ENCODE peak calls at places on chromosomes 3 and 15, in four cellular contexts. L is neuronal stem cell, C is mammary epithelial cell, T is A549. M is an unnamed sample.

GRCh38 chr3:194170793-194171192 is 34.8 kb downstream of the HES1 start:
- DNase-seq in L (no peak), C (no peak), T (no peak), M (no peak)

GRCh38 chr3:64484289-64484992 is 203.4 kb downstream of the ADAMTS9 start:
- DNase-seq in L (peak; percentile 78), C (peak; percentile 58), T (peak; percentile 75), M (peak; percentile 80)

GRCh38 chr3:136038668-136039067 is 73.1 kb downstream of the PPP2R3A start:
- DNase-seq in L (no peak), C (no peak), T (no peak), M (no peak)

GRCh38 chr15:63896336-63897115 is 62.8 kb upstream of the HERC1 start:
- DNase-seq in L (no peak), C (peak; percentile 37), T (peak; percentile 66), M (peak; percentile 81)

GRCh38 chr3:64158334-64158733 is 66.9 kb downstream of the PRICKLE2 start:
- DNase-seq in L (no peak), C (no peak), T (no peak), M (peak; percentile 35)

GRCh38 chr3:15345608-15346137 is 13.3 kb upstream of the SH3BP5 start:
- DNase-seq in L (no peak), C (no peak), T (no peak), M (no peak)

GRCh38 chr3:67593761-67594234 is 60.6 kb downstream of the SUCLG2 start:
- DNase-seq in L (no peak), C (peak; percentile 38), T (peak; percentile 75), M (peak; percentile 11)

GRCh38 chr3:4548769-4549168 is 55.6 kb downstream of the ITPR1 start:
- DNase-seq in L (no peak), C (no peak), T (no peak), M (no peak)

GRCh38 chr15:74833376-74834107 is 7.1 kb downstream of the CPLX3 start:
- DNase-seq in L (no peak), C (no peak), T (no peak), M (no peak)

GRCh38 chr3:24678441-24678865 is 183.8 kb upstream of the THRB start:
- DNase-seq in L (no peak), C (peak; percentile 94), T (no peak), M (peak; percentile 74)

GRCh38 chr3:147921044-147921443 is 511.9 kb downstream of the ZIC1 start:
- DNase-seq in L (no peak), C (no peak), T (no peak), M (peak; percentile 70)

GRCh38 chr3:188497021-188497420 is 343.1 kb downstream of the LPP start:
- DNase-seq in L (no peak), C (no peak), T (no peak), M (peak; percentile 25)

GRCh38 chr15:57334257-57334656 is 42.0 kb upstream of the CGNL1 start:
- DNase-seq in L (no peak), C (peak; percentile 3), T (no peak), M (peak; percentile 31)

GRCh38 chr3:42653303-42653559 is 266 bp upstream of the ZBTB47 start:
- DNase-seq in L (no peak), C (no peak), T (no peak), M (no peak)

GRCh38 chr3:124772081-124772831 is 42.0 kb downstream of the UMPS start:
- DNase-seq in L (no peak), C (no peak), T (peak; percentile 70), M (peak; percentile 70)

GRCh38 chr3:191894406-191894805 is 433.4 kb downstream of the PYDC2 start:
- DNase-seq in L (no peak), C (no peak), T (no peak), M (no peak)

GRCh38 chr3:112604536-112604935 is 36.4 kb downstream of the CCDC80 start:
- DNase-seq in L (no peak), C (no peak), T (no peak), M (peak; percentile 86)

GRCh38 chr3:159829056-159829995 is 159.3 kb upstream of the IL12A start:
- DNase-seq in L (no peak), C (peak; percentile 97), T (peak; percentile 79), M (peak; percentile 64)

GRCh38 chr15:29126821-29127461 is 142.7 kb downstream of the NSMCE3 start:
- DNase-seq in L (no peak), C (no peak), T (peak; percentile 23), M (no peak)

GRCh38 chr3:27714692-27715453 is 7.2 kb downstream of the EOMES start:
- DNase-seq in L (no peak), C (no peak), T (no peak), M (no peak)

GRCh38 chr15:29570931-29571727 is 251.1 kb downstream of the TJP1 start:
- DNase-seq in L (peak; percentile 59), C (peak; percentile 27), T (peak; percentile 40), M (no peak)

GRCh38 chr3:119973276-119973675 is 121.0 kb downstream of the GSK3B start:
- DNase-seq in L (no peak), C (peak; percentile 59), T (peak; percentile 51), M (peak; percentile 4)

GRCh38 chr3:10845839-10846656 is 30.0 kb downstream of the SLC6A11 start:
- DNase-seq in L (no peak), C (peak; percentile 13), T (no peak), M (no peak)

GRCh38 chr15:70853855-70854668 is at the start of gene LARP6:
- DNase-seq in L (peak; percentile 63), C (peak; percentile 22), T (peak; percentile 52), M (peak; percentile 36)

GRCh38 chr3:55012091-55012490 is 84.2 kb upstream of the LRTM1 start:
- DNase-seq in L (no peak), C (no peak), T (no peak), M (no peak)

GRCh38 chr3:196757876-196758739 is 18.5 kb downstream of the PAK2 start:
- DNase-seq in L (no peak), C (peak; percentile 56), T (peak; percentile 44), M (peak; percentile 89)

GRCh38 chr15:60928987-60929386 is 300.1 kb downstream of the RORA start:
- DNase-seq in L (no peak), C (no peak), T (no peak), M (no peak)

GRCh38 chr3:113194747-113195400 is 16.5 kb upstream of the BOC start:
- DNase-seq in L (no peak), C (no peak), T (no peak), M (peak; percentile 7)

GRCh38 chr15:63079938-63080626 is 37.5 kb downstream of the TPM1 start:
- DNase-seq in L (no peak), C (peak; percentile 53), T (no peak), M (peak; percentile 78)

GRCh38 chr3:48013288-48013980 is 2.8 kb downstream of the MAP4 start:
- DNase-seq in L (no peak), C (peak; percentile 62), T (peak; percentile 18), M (peak; percentile 91)

GRCh38 chr15:66692808-66693596 is 9.0 kb upstream of the SMAD6 start:
- DNase-seq in L (no peak), C (no peak), T (no peak), M (no peak)

GRCh38 chr3:78875851-78876250 is 891.9 kb downstream of the ROBO1 start:
- DNase-seq in L (no peak), C (peak; percentile 47), T (no peak), M (peak; percentile 51)

GRCh38 chr3:86814321-86814720 is 176.6 kb downstream of the VGLL3 start:
- DNase-seq in L (no peak), C (no peak), T (no peak), M (no peak)
- H3K4me2 ChIP-seq in L (no peak overlapping the region), C (no peak overlapping the region), T (no peak overlapping the region), M (no peak overlapping the region)

DNA sequence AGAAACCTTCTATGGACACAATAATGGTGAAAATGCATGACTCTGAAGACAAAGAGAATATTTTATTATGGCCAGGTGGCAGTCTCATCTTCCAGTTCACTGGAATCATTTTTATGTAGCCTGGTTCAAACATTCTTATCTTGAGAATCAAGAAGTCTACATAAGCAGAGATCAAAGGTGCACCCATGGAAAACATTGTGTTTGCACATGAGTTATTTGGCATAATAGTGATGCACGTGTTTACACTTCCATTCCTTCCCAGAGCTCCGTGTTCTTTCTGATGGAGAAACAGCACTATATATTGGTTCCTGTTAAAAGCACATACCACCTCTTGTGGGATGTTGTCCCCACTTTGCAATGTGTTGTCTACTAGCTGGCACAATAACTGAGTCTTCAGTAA is 572.2 kb downstream of the GRM7 start:
- DNase-seq in L (no peak), C (no peak), T (no peak), M (no peak)
- H3K4me3 ChIP-seq in L (no peak overlapping the region), C (no peak overlapping the region), T (no peak overlapping the region), M (no peak overlapping the region)

DNA sequence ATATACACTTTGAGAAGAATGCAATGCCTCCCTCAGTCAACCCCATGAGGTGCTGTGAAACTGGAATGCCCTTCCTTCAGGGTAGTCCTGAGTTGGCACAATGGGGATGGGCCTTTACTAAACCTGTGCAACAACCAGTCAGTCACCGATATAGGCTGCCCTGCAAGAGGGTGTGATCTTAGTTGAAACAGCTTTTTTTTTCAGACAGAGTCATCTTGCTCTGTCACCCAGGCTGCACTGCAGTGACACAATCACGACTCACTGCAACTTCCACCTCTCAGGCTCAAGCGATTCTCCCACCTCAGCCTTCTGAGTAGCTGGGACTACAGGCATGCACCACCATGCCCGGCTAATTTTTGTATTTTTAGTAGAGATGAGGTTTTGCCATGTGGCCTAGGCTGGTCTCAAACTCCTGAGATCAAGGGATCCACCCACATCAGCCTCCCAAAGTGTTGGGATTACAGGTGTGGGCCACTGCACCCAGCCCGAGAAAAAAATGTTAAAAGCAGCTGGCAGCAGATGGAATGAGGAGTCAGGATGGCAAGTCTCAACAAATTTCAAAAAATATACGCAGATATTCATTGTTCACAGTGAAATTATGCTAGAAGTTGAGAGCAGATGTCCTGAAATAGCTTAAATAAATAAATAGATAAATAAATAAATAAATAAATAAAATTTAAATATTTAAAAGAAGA is 31.8 kb downstream of the MYO5A start:
- DNase-seq in L (no peak), C (peak; percentile 86), T (peak; percentile 44), M (peak; percentile 87)
- H3K4me2 ChIP-seq in L (no peak overlapping the region), C (peak overlapping the region; percentile 5), T (peak overlapping the region; percentile 20), M (no peak overlapping the region)

DNA sequence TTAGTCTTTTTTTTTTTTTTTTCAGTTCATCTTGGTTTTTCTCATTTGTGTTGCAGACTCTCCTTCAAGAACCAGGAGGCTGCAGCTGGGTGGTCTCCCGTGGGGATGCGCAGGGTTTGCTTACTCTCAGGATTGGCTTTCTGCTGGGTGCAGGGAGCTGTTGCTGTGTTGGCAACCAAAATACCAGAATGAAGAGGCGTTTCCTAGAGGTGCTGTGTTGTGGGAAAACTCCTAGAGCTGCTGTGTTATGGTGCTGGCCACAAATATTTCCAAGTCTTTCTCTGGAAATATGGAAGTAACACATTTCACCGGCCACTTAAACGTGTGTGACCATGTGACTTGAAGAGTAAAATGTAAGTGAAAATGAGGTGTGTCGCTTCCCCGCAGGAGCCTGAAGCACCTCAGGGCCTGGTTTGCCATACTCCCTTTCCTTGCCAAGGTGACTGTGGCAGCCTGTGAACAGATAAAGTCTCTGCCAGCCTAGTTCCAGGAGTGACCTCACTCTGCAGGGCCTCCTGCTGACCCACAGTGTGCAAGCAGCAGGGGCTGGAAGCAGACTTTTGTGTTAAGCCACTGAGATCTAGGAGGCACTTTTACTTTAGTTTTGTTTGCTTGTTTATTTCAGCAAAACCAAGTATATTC is 258.9 kb downstream of the ADAMTS17 start:
- DNase-seq in L (no peak), C (no peak), T (no peak), M (no peak)
- H3K4me3 ChIP-seq in L (no peak overlapping the region), C (no peak overlapping the region), T (no peak overlapping the region), M (no peak overlapping the region)

DNA sequence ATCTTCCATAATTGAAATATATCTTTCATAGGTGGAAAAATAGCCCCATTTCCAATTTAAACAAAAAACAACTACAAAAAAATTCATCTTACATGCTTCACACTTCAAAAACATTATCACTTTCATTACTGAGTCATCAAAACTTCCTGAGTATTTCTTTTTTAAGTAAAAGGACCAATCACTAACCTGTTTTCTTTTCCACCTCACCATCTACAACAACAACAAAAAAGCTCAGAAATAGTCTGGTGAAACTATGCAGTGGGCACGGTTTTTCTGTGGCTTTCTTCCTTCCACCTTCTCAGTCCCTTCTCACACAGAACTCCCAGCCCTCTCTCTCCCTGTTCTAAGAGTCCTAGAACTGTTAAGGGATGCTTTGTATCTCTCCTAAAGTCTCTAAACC is 20.3 kb upstream of the TNIK start:
- DNase-seq in L (no peak), C (no peak), T (no peak), M (no peak)
- H3K4me2 ChIP-seq in L (no peak overlapping the region), C (no peak overlapping the region), T (no peak overlapping the region), M (no peak overlapping the region)